ENCODE peak calls at places on chromosomes 2 and 18, in eight cellular contexts. P is adrenal gland; F is activated B cell treated with CpG ODN at 0.5 μM for 24 hours; T is HAP-1; U is stimulated activated CD4-positive, alpha-beta T cell treated with anti-CD3 and anti-CD28 coated beads, Interleukin-4, amount 100 ng/mL, for 4 hours; O is ELF-1; N is fibroblast of pulmonary artery; L is T-cell. V is an unnamed sample.

GRCh38 chr18:10477121-10477862 is 22.9 kb downstream of the APCDD1 start:
- DNase-seq in N (no peak), P (no peak), U (no peak), F (no peak), O (no peak), L (no peak), T (no peak), V (no peak)

GRCh38 chr2:111184725-111185495 is 64.2 kb downstream of the BCL2L11 start:
- DNase-seq in P (no peak), U (no peak), O (no peak), L (no peak), F (no peak), T (no peak), N (no peak), V (no peak)

GRCh38 chr2:860259-860855 is 90.3 kb upstream of the SNTG2 start:
- DNase-seq in O (peak; percentile 64), P (no peak), L (no peak), T (no peak), U (no peak), F (no peak), N (no peak), V (no peak)

GRCh38 chr2:28224648-28225471 is 167.8 kb upstream of the FOSL2 start:
- DNase-seq in F (no peak), N (peak; percentile 93), L (no peak), P (no peak), T (no peak), O (no peak), U (no peak), V (no peak)

GRCh38 chr2:23330214-23330613 is 54.8 kb upstream of the KLHL29 start:
- DNase-seq in N (peak; percentile 11), U (no peak), L (no peak), T (no peak), F (no peak), P (no peak), O (peak; percentile 79), V (peak; percentile 49)

GRCh38 chr2:201936817-201937216 is 96.8 kb upstream of the FZD7 start:
- DNase-seq in N (no peak), O (no peak), T (no peak), U (no peak), P (no peak), F (no peak), L (no peak), V (no peak)

GRCh38 chr2:241986836-241987641 is 117.5 kb downstream of the RTP5 start:
- DNase-seq in T (no peak), O (no peak), N (no peak), L (no peak), U (no peak), F (no peak), P (no peak), V (no peak)

GRCh38 chr2:41334159-41334558 is 713.7 kb upstream of the PKDCC start:
- DNase-seq in N (no peak), O (no peak), U (no peak), T (no peak), F (no peak), L (no peak), P (no peak), V (no peak)

GRCh38 chr2:196328088-196328680 is 156.8 kb upstream of the STK17B start:
- DNase-seq in O (no peak), T (no peak), L (no peak), N (no peak), U (no peak), P (no peak), F (no peak), V (no peak)